ENCODE peak calls at places on chromosome 11, in five cellular contexts. A is mesenchymal stem cell, D is H1, M is trophoblast cell, S is neuronal stem cell. K is an unnamed sample.

GRCh38 chr11:35043933-35044332 is 95.0 kb upstream of the CD44 start:
- DNase-seq in A (peak; percentile 21), M (no peak), S (no peak), D (no peak), K (no peak)

GRCh38 chr11:130047141-130047540 is 22.6 kb upstream of the APLP2 start:
- DNase-seq in A (no peak), M (no peak), D (no peak), S (no peak), K (no peak)

GRCh38 chr11:41175304-41175972 is 284.0 kb downstream of the LRRC4C start:
- DNase-seq in D (no peak), A (no peak), M (no peak), S (no peak), K (no peak)

GRCh38 chr11:74373382-74373781 is 24.9 kb downstream of the PGM2L1 start:
- DNase-seq in M (no peak), S (no peak), A (no peak), D (no peak), K (no peak)

GRCh38 chr11:28447226-28447625 is 339.0 kb downstream of the METTL15 start:
- DNase-seq in M (no peak), S (no peak), A (peak; percentile 11), D (no peak), K (no peak)

GRCh38 chr11:124869331-124869730 is 4.1 kb downstream of the ROBO3 start:
- DNase-seq in S (no peak), M (no peak), D (no peak), A (no peak), K (no peak)

GRCh38 chr11:27331984-27332383 is 31.0 kb downstream of the CCDC34 start:
- DNase-seq in A (peak; percentile 55), M (peak; percentile 78), D (no peak), S (no peak), K (no peak)

GRCh38 chr11:111765984-111766833 is at the start of gene PPP2R1B:
- DNase-seq in D (peak; percentile 43), S (peak; percentile 79), M (peak; percentile 77), A (peak; percentile 77), K (peak; percentile 93)

GRCh38 chr11:134181707-134182106 is 42.1 kb downstream of the NCAPD3 start:
- DNase-seq in D (no peak), S (no peak), M (no peak), A (no peak), K (no peak)

GRCh38 chr11:118609380-118610219 is 2.2 kb downstream of the PHLDB1 start:
- DNase-seq in S (no peak), A (peak; percentile 63), M (no peak), D (no peak), K (no peak)

GRCh38 chr11:88402192-88402715 is 64.7 kb upstream of the CTSC start:
- DNase-seq in S (peak; percentile 32), M (peak; percentile 60), A (peak; percentile 88), D (no peak), K (no peak)

GRCh38 chr11:45665206-45665932 is at the start of gene CHST1:
- DNase-seq in M (peak; percentile 34), S (no peak), A (peak; percentile 40), D (no peak), K (peak; percentile 51)

GRCh38 chr11:44674809-44675208 is 52.0 kb upstream of the TSPAN18 start:
- DNase-seq in D (no peak), S (no peak), A (no peak), M (no peak), K (no peak)

GRCh38 chr11:120511804-120512726 is 517 bp downstream of the GRIK4 start:
- DNase-seq in S (no peak), D (no peak), A (no peak), M (no peak), K (no peak)

GRCh38 chr11:62579252-62579651 is 5.6 kb upstream of the EEF1G start:
- DNase-seq in S (no peak), A (no peak), D (no peak), M (no peak), K (no peak)

GRCh38 chr11:69297926-69298777 is 4.2 kb downstream of the MYEOV start:
- DNase-seq in A (peak; percentile 93), S (no peak), M (peak; percentile 98), D (no peak), K (no peak)

GRCh38 chr11:85086511-85087284 is 540.4 kb downstream of the DLG2 start:
- DNase-seq in D (no peak), M (no peak), A (no peak), S (no peak), K (no peak)

GRCh38 chr11:62850911-62851806 is 11.8 kb upstream of the WDR74 start:
- DNase-seq in A (no peak), M (peak; percentile 59), D (no peak), S (no peak), K (peak; percentile 81)

GRCh38 chr11:35122308-35122707 is 16.7 kb upstream of the CD44 start:
- DNase-seq in M (no peak), D (no peak), S (no peak), A (no peak), K (no peak)

GRCh38 chr11:726278-726915 is 20.4 kb downstream of the EPS8L2 start:
- DNase-seq in M (peak; percentile 35), S (no peak), D (no peak), A (no peak), K (peak; percentile 66)

GRCh38 chr11:110565690-110566336 is 136.1 kb downstream of the FDX1 start:
- DNase-seq in A (no peak), M (no peak), S (no peak), D (no peak), K (no peak)

GRCh38 chr11:116714902-116715301 is 57.9 kb downstream of the BUD13 start:
- DNase-seq in D (no peak), A (no peak), M (no peak), S (no peak), K (no peak)
- H2BK12ac ChIP-seq in D (peak overlapping the region; percentile 77), A (no peak overlapping the region), M (no peak overlapping the region), S (no peak overlapping the region), K (no peak overlapping the region)

GRCh38 chr11:65960824-65961266 is 689 bp upstream of the SART1 start:
- DNase-seq in A (no peak), M (no peak), S (no peak), D (no peak), K (no peak)
- H3K27ac ChIP-seq in A (peak overlapping the region; percentile 83), M (peak overlapping the region; percentile 58), S (peak overlapping the region; percentile 82), D (peak overlapping the region; percentile 60), K (no peak overlapping the region)

GRCh38 chr11:21564095-21564494 is 628.8 kb upstream of the ANO5 start:
- DNase-seq in D (no peak), M (no peak), A (no peak), S (no peak), K (no peak)

GRCh38 chr11:21566521-21567100 is 626.3 kb upstream of the ANO5 start:
- DNase-seq in M (no peak), A (no peak), S (no peak), D (no peak), K (no peak)

GRCh38 chr11:21564813-21565212 is 628.1 kb upstream of the ANO5 start:
- DNase-seq in A (no peak), S (no peak), M (peak; percentile 4), D (no peak), K (no peak)

GRCh38 chr11:21567628-21568290 is 625.1 kb upstream of the ANO5 start:
- DNase-seq in S (no peak), M (no peak), D (no peak), A (no peak), K (no peak)

GRCh38 chr11:21565283-21565682 is 627.6 kb upstream of the ANO5 start:
- DNase-seq in M (no peak), D (no peak), S (no peak), A (no peak), K (no peak)
- H2BK12ac ChIP-seq in M (no peak overlapping the region), D (no peak overlapping the region), S (no peak overlapping the region), A (no peak overlapping the region), K (no peak overlapping the region)

DNA sequence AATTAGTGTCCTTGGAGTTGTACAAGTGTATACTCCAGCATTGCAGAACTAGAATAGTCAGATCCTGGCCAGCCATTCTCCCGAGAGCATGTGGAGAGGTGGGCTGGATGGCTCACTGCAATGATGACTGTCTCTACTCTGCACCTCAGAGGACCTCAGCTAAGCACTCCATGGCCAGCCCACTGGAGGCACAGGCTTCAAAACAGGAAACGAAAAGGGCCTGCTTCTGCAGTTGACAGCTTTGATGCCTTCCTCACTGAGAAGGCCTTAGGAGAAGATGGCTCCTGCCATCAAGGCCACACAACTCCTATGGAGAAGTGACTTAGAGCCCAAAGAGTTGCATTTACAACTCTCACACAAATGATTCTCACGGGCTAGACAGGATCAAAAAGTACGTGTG is 9.1 kb downstream of the POLD4 start:
- DNase-seq in A (no peak), D (no peak), M (no peak), S (no peak), K (no peak)
- H3K27ac ChIP-seq in A (no peak overlapping the region), D (no peak overlapping the region), M (no peak overlapping the region), S (no peak overlapping the region), K (no peak overlapping the region)

GRCh38 chr11:78112588-78113275 is 26.7 kb downstream of the ALG8 start:
- DNase-seq in M (no peak), D (no peak), A (no peak), S (no peak), K (no peak)
- H2BK12ac ChIP-seq in M (no peak overlapping the region), D (no peak overlapping the region), A (no peak overlapping the region), S (no peak overlapping the region), K (no peak overlapping the region)

DNA sequence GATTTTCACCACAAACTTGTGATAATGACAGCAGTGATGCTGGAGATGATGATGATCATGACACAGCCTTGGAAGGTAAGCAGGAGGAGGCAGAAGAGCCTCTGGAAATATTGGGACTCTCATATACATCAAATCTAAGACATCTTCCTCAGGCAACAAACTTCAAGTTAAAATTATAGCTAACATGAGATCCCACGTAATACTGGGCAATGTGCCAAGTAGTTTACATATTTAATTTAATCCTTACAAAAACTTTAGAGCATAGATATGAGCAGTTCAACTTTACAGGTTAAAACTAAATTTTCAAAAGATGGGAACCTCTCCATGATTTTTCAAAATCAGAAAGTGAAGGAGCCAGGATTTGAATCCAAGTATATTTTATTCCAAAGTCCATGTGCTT is 19.0 kb downstream of the OR52B2 start:
- DNase-seq in M (no peak), S (no peak), D (no peak), A (no peak), K (no peak)
- H3K27ac ChIP-seq in M (no peak overlapping the region), S (no peak overlapping the region), D (no peak overlapping the region), A (no peak overlapping the region), K (no peak overlapping the region)

GRCh38 chr11:64514596-64514995 is 76.4 kb upstream of the SLC22A12 start:
- DNase-seq in D (no peak), A (no peak), M (no peak), S (no peak), K (no peak)

GRCh38 chr11:64519541-64519940 is 71.5 kb upstream of the SLC22A12 start:
- DNase-seq in D (no peak), S (no peak), A (no peak), M (no peak), K (no peak)

GRCh38 chr11:64518928-64519327 is 72.1 kb upstream of the SLC22A12 start:
- DNase-seq in D (no peak), S (no peak), M (no peak), A (no peak), K (no peak)

GRCh38 chr11:64520013-64520412 is 71.0 kb upstream of the SLC22A12 start:
- DNase-seq in A (no peak), S (no peak), M (no peak), D (no peak), K (no peak)

GRCh38 chr11:64516226-64516625 is 74.8 kb upstream of the SLC22A12 start:
- DNase-seq in D (no peak), A (no peak), M (no peak), S (no peak), K (peak; percentile 52)
- H2BK12ac ChIP-seq in D (no peak overlapping the region), A (no peak overlapping the region), M (no peak overlapping the region), S (no peak overlapping the region), K (no peak overlapping the region)

GRCh38 chr11:10908215-10908990 is 50.5 kb upstream of the ZBED5 start:
- DNase-seq in D (no peak), M (no peak), A (peak; percentile 75), S (no peak), K (peak; percentile 59)
- H3K27ac ChIP-seq in D (no peak overlapping the region), M (no peak overlapping the region), A (peak overlapping the region; percentile 66), S (no peak overlapping the region), K (peak overlapping the region; percentile 43)

K was measured in H9.